ENCODE peak calls at places on chromosomes 1 and 21, in eight cellular contexts. E is NB4, Y is psoas muscle, W is Caco-2, H is cardiac muscle cell, N is A549, B is uterus, T is Peyer's patch. D is an unnamed sample.

GRCh38 chr1:89363638-89364536 is at the start of gene GBP6:
- DNase-seq in T (no peak), B (no peak), E (no peak), N (no peak), W (no peak), H (peak), Y (no peak), D (no peak)

GRCh38 chr1:248421384-248421783 is 18.5 kb downstream of the OR2T1 start:
- DNase-seq in B (no peak), E (peak), Y (no peak), N (peak), T (no peak), W (no peak), H (no peak), D (no peak)

GRCh38 chr1:30928171-30928570 is 19.6 kb upstream of the SDC3 start:
- DNase-seq in H (no peak), Y (no peak), B (no peak), T (no peak), N (no peak), E (no peak), W (no peak), D (no peak)

GRCh38 chr21:42429021-42429420 is 25.3 kb downstream of the UBASH3A start:
- DNase-seq in E (no peak), N (no peak), H (no peak), B (no peak), W (no peak), Y (no peak), T (no peak), D (no peak)

GRCh38 chr1:157748262-157748817 is 28.6 kb downstream of the FCRL2 start:
- DNase-seq in E (no peak), T (no peak), H (no peak), W (no peak), B (no peak), N (no peak), Y (no peak), D (no peak)

GRCh38 chr21:45466330-45467220 is 61.6 kb downstream of the COL18A1 start:
- DNase-seq in B (no peak), N (no peak), E (no peak), Y (peak), T (no peak), H (no peak), W (no peak), D (no peak)

GRCh38 chr1:47023268-47024137 is at the start of gene CYP4X1:
- DNase-seq in H (peak), B (peak), Y (peak), E (no peak), N (no peak), T (no peak), W (no peak), D (no peak)

GRCh38 chr1:227451954-227452353 is 111.4 kb upstream of the ZNF678 start:
- DNase-seq in H (no peak), B (no peak), N (no peak), T (no peak), E (no peak), Y (no peak), W (no peak), D (no peak)

GRCh38 chr1:42925132-42925769 is 33.4 kb downstream of the SLC2A1 start:
- DNase-seq in T (no peak), N (no peak), B (no peak), H (no peak), W (no peak), E (no peak), Y (no peak), D (no peak)

GRCh38 chr1:35605071-35605881 is 32.2 kb downstream of the TFAP2E start:
- DNase-seq in Y (no peak), E (no peak), H (peak), T (no peak), N (no peak), W (no peak), B (no peak), D (no peak)

GRCh38 chr21:37225440-37225839 is 41.7 kb downstream of the VPS26C start:
- DNase-seq in W (no peak), T (no peak), B (no peak), N (no peak), Y (no peak), E (no peak), H (no peak), D (no peak)

GRCh38 chr1:41236781-41237180 is 5.3 kb downstream of the SCMH1 start:
- DNase-seq in W (no peak), T (no peak), B (no peak), N (no peak), H (no peak), Y (no peak), E (no peak), D (no peak)

GRCh38 chr1:157399984-157400382 is 152.3 kb downstream of the FCRL5 start:
- DNase-seq in T (no peak), Y (no peak), W (no peak), E (peak), H (peak), B (no peak), N (peak), D (no peak)

GRCh38 chr1:35838693-35839245 is 31.0 kb downstream of the AGO4 start:
- DNase-seq in N (no peak), B (no peak), H (peak), E (peak), W (no peak), Y (no peak), T (no peak), D (no peak)

GRCh38 chr21:35102488-35103407 is 53.6 kb upstream of the RUNX1 start:
- DNase-seq in B (no peak), N (no peak), E (peak), Y (peak), T (peak), H (peak), W (no peak), D (no peak)

GRCh38 chr1:71804140-71804539 is 478.2 kb downstream of the NEGR1 start:
- DNase-seq in W (no peak), N (no peak), Y (no peak), H (no peak), B (no peak), T (no peak), E (no peak), D (no peak)

GRCh38 chr1:8059161-8059622 is 33.1 kb upstream of the ERRFI1 start:
- DNase-seq in N (no peak), H (peak), E (no peak), W (no peak), B (no peak), Y (no peak), T (no peak), D (no peak)

GRCh38 chr1:241423541-241424479 is 66.8 kb upstream of the RGS7 start:
- DNase-seq in N (no peak), Y (no peak), B (no peak), T (no peak), W (peak), H (peak), E (no peak), D (no peak)

GRCh38 chr1:155003227-155003765 is 694 bp downstream of the ZBTB7B start:
- DNase-seq in E (peak), B (peak), Y (peak), N (peak), T (no peak), H (peak), W (no peak), D (no peak)

GRCh38 chr1:58815680-58816071 is 31.8 kb upstream of the JUN start:
- DNase-seq in E (no peak), B (no peak), W (peak), Y (no peak), T (peak), N (peak), H (no peak), D (no peak)

GRCh38 chr1:24417681-24418080 is 2.1 kb downstream of the NIPAL3 start:
- DNase-seq in T (no peak), E (no peak), B (no peak), W (no peak), Y (no peak), H (no peak), N (no peak), D (no peak)

GRCh38 chr1:30452170-30452569 is 271.2 kb downstream of the MATN1 start:
- DNase-seq in N (no peak), W (no peak), B (no peak), E (no peak), T (no peak), Y (no peak), H (no peak), D (no peak)

GRCh38 chr1:72178266-72178665 is 104.1 kb downstream of the NEGR1 start:
- DNase-seq in W (no peak), N (no peak), Y (no peak), E (no peak), T (no peak), H (no peak), B (no peak), D (no peak)

GRCh38 chr1:243549108-243549507 is 293.3 kb downstream of the SDCCAG8 start:
- DNase-seq in H (peak), B (no peak), Y (no peak), E (no peak), T (no peak), N (no peak), W (no peak), D (no peak)

GRCh38 chr1:173913111-173913510 is 4.0 kb downstream of the SERPINC1 start:
- DNase-seq in W (no peak), N (no peak), T (no peak), H (no peak), Y (no peak), E (no peak), B (no peak), D (no peak)

GRCh38 chr1:24966724-24967346 is 36.8 kb upstream of the RUNX3 start:
- DNase-seq in E (peak), W (no peak), H (peak), N (peak), B (no peak), T (no peak), Y (peak), D (no peak)

GRCh38 chr1:225700164-225700740 is 47.3 kb upstream of the ENAH start:
- DNase-seq in E (no peak), B (no peak), W (peak), Y (no peak), N (peak), H (peak), T (no peak), D (no peak)

GRCh38 chr1:234970371-234970730 is 158.3 kb downstream of the TOMM20 start:
- DNase-seq in B (no peak), H (peak), N (no peak), Y (no peak), T (peak), W (no peak), E (no peak), D (no peak)

GRCh38 chr1:232952514-232953175 is 2.2 kb downstream of the NTPCR start:
- DNase-seq in E (peak), T (no peak), H (peak), W (peak), B (no peak), N (peak), Y (peak), D (peak)

GRCh38 chr1:20430355-20431290 is 55.4 kb downstream of the CAMK2N1 start:
- DNase-seq in Y (no peak), E (peak), H (peak), T (no peak), N (peak), W (no peak), B (no peak), D (no peak)

GRCh38 chr1:165896277-165896676 is 68.9 kb downstream of the UCK2 start:
- DNase-seq in W (no peak), B (no peak), N (no peak), E (no peak), H (peak), T (no peak), Y (peak), D (no peak)

GRCh38 chr21:20644552-20644951 is 353.7 kb upstream of the NCAM2 start:
- DNase-seq in E (no peak), W (no peak), B (no peak), N (no peak), H (no peak), Y (no peak), T (no peak), D (no peak)

GRCh38 chr1:243367314-243367713 is 111.5 kb downstream of the SDCCAG8 start:
- DNase-seq in E (no peak), N (no peak), W (no peak), Y (no peak), H (no peak), T (no peak), B (no peak), D (no peak)

GRCh38 chr1:153353226-153353947 is 4.3 kb upstream of the S100A9 start:
- DNase-seq in W (no peak), E (peak), B (no peak), H (peak), N (peak), Y (no peak), T (no peak), D (no peak)

GRCh38 chr1:24562625-24563024 is 6.7 kb downstream of the NCMAP start:
- DNase-seq in H (no peak), T (no peak), Y (no peak), B (no peak), W (no peak), N (peak), E (no peak), D (peak)

GRCh38 chr1:34907487-34908090 is 21.9 kb downstream of the DLGAP3 start:
- DNase-seq in N (no peak), B (no peak), W (no peak), E (no peak), Y (no peak), H (no peak), T (no peak), D (no peak)

GRCh38 chr1:48234086-48234485 is 11.6 kb downstream of the SLC5A9 start:
- DNase-seq in B (no peak), Y (no peak), W (no peak), N (no peak), H (no peak), E (no peak), T (no peak), D (no peak)

GRCh38 chr1:39701092-39701460 is 9.8 kb upstream of the HPCAL4 start:
- DNase-seq in T (no peak), E (no peak), H (peak), B (no peak), W (no peak), Y (no peak), N (no peak), D (no peak)
- H3K4me3 ChIP-seq in T (no peak), E (no peak), H (no peak), B (peak), W (no peak), Y (no peak), N (no peak), D (no peak)

GRCh38 chr1:45526135-45526644 is 4.5 kb upstream of the PRDX1 start:
- DNase-seq in T (no peak), E (no peak), W (peak), N (no peak), H (no peak), Y (no peak), B (no peak), D (no peak)
- TF ChIP-seq CTCF in T (no peak), E (no peak), W (no peak), N (no peak), H (no peak), Y (no peak), B (no peak), D (no peak)

DNA sequence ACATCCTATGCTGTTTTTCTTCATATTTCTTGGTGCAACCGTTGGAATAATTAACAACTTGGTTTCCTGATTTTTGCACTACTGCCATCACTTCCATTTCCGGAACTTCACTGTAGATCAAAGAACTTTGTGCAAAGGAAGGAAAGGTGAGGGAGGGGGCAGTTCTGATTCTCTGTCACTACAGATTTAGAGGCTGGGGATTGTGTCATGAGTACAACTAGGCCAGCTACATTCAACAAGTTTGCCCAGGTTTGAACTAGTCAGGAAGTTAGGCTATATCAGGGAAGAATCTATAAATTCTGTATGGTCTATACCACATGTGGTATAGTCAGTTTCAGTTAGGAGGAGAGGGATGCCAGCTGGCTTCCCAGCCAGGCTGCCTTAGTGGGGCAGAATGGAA is 84.2 kb downstream of the RGL1 start:
- DNase-seq in W (no peak), N (no peak), E (no peak), H (no peak), Y (no peak), B (no peak), T (no peak), D (no peak)
- H3K4me3 ChIP-seq in W (no peak), N (no peak), E (no peak), H (no peak), Y (no peak), B (no peak), T (no peak), D (no peak)

GRCh38 chr1:66261370-66261769 is 272.6 kb upstream of the SGIP1 start:
- DNase-seq in T (no peak), E (peak), H (peak), B (no peak), Y (no peak), W (no peak), N (no peak), D (no peak)
- TF ChIP-seq CTCF in T (no peak), E (no peak), H (no peak), B (no peak), Y (no peak), W (no peak), N (no peak), D (no peak)

GRCh38 chr1:119327066-119327435 is 41.5 kb upstream of the HAO2 start:
- DNase-seq in E (no peak), Y (no peak), W (no peak), B (no peak), T (no peak), N (no peak), H (no peak), D (no peak)
- H3K4me3 ChIP-seq in E (no peak), Y (peak), W (peak), B (peak), T (peak), N (no peak), H (peak), D (no peak)

GRCh38 chr1:37814257-37814656 is 6.2 kb upstream of the YRDC start:
- DNase-seq in Y (no peak), B (no peak), H (no peak), T (no peak), W (no peak), N (no peak), E (no peak), D (no peak)

GRCh38 chr1:37822942-37823865 is 15.2 kb upstream of the YRDC start:
- DNase-seq in N (no peak), W (no peak), T (no peak), H (no peak), B (no peak), E (no peak), Y (no peak), D (no peak)

DNA sequence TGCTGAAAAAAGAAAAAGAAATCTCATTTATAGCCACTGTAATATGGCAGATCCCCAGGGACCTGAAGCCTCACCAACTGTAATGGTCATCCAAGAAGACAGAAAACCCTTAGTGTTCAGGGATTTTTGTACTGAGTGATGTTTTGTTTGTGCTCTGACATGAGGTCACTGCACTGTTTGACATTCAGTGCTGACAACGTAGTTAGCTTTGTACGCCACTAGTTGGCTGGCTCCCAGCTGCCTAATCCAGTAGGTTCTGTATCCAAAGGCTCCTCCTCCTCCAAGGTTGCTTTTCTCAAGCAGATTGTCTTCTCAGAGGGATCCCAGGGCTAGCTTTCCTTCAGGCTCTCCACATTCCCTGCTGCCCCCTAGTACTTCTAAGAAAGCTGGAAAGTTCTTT is 9.5 kb upstream of the YRDC start:
- DNase-seq in W (no peak), H (peak), T (no peak), B (no peak), N (peak), Y (no peak), E (peak), D (peak)
- TF ChIP-seq CTCF in W (no peak), H (no peak), T (no peak), B (no peak), N (no peak), Y (no peak), E (no peak), D (no peak)

GRCh38 chr1:151196292-151196800 is 2.0 kb upstream of the PIP5K1A start:
- DNase-seq in B (peak), E (peak), W (peak), Y (peak), N (peak), H (peak), T (peak), D (peak)
- H3K4me3 ChIP-seq in B (no peak), E (peak), W (peak), Y (peak), N (peak), H (no peak), T (peak), D (peak)

DNA sequence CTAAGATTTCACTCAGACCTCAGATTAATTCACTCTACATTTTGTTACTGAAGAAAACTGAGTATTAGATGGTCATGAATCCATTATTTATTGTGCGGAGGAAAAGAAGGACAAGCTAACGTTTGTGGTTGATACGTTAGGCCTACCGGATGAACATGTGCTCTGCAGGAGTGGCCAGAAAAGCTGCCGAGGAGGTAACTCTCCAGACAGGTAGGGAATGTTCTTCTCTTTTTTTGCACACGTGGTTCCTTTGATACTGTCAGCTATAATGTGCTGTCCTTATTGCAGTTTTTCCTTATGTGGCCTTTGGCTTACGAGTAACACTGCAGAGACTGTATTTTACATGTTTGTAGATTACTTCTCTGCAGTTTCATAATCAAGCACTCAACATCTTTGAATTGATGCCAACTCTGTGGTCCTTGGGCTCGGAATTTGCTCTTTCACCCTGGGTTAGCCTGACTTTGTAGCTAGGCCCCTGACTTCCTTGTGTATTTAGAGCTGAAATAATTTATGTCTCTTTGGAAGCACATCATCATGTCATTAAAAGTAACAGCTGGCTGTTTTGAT is 13.6 kb downstream of the MTR start:
- DNase-seq in B (no peak), H (peak), Y (no peak), W (no peak), E (no peak), N (no peak), T (no peak), D (no peak)
- TF ChIP-seq CTCF in B (no peak), H (no peak), Y (no peak), W (no peak), E (no peak), N (no peak), T (no peak), D (no peak)

GRCh38 chr1:151061704-151062103 is 1.5 kb downstream of the MLLT11 start:
- DNase-seq in T (no peak), H (no peak), E (no peak), B (no peak), Y (no peak), W (no peak), N (no peak), D (no peak)
- H3K4me3 ChIP-seq in T (no peak), H (peak), E (peak), B (no peak), Y (peak), W (no peak), N (peak), D (no peak)